ENCODE peak calls at places on chromosomes 4 and X, in four cellular contexts. K, T, E and M are unnamed samples.

GRCh38 chrX:153738056-153738605 is 13.5 kb downstream of the ABCD1 start:
- DNase-seq in E (no peak), K (no peak), T (no peak), M (no peak)

GRCh38 chrX:1485033-1485432 is 32.3 kb upstream of the ASMTL start:
- DNase-seq in E (no peak), T (no peak), K (no peak), M (no peak)

GRCh38 chrX:134746379-134746723 is 88.1 kb upstream of the PLAC1 start:
- DNase-seq in T (no peak), K (no peak), E (no peak), M (no peak)

GRCh38 chr4:67500373-67500772 is 44.9 kb downstream of the CENPC start:
- DNase-seq in T (no peak), K (no peak), E (no peak), M (no peak)

GRCh38 chr4:137707221-137707620 is 174.9 kb upstream of the PCDH18 start:
- DNase-seq in K (no peak), E (no peak), T (no peak), M (no peak)

GRCh38 chrX:10166731-10167149 is 10.0 kb downstream of the CLCN4 start:
- DNase-seq in E (no peak), T (no peak), K (peak), M (no peak)

GRCh38 chrX:24990585-24990984 is 25.2 kb downstream of the ARX start:
- DNase-seq in E (no peak), T (no peak), K (no peak), M (no peak)

GRCh38 chr4:43682551-43682950 is 766.1 kb downstream of the KCTD8 start:
- DNase-seq in E (no peak), K (no peak), T (no peak), M (no peak)

GRCh38 chr4:53233396-53233795 is 132.5 kb downstream of the SCFD2 start:
- DNase-seq in K (no peak), E (peak), T (no peak), M (no peak)

GRCh38 chrX:42106556-42106955 is 183.2 kb upstream of the CASK start:
- DNase-seq in K (no peak), T (no peak), E (peak), M (no peak)

GRCh38 chr4:24226667-24227066 is 336.8 kb upstream of the PPARGC1A start:
- DNase-seq in T (no peak), E (peak), K (no peak), M (no peak)

GRCh38 chr4:5027366-5027765 is 8.1 kb upstream of the CYTL1 start:
- DNase-seq in T (no peak), K (peak), E (peak), M (no peak)

GRCh38 chrX:11750051-11750450 is 8.0 kb upstream of the MSL3 start:
- DNase-seq in E (no peak), K (no peak), T (no peak), M (no peak)

GRCh38 chrX:38654302-38654701 is 93.0 kb downstream of the TSPAN7 start:
- DNase-seq in T (no peak), E (peak), K (peak), M (no peak)

GRCh38 chr4:113760852-113761681 is 471 bp downstream of the CAMK2D start:
- DNase-seq in E (peak), T (peak), K (peak), M (peak)

GRCh38 chrX:102599084-102599949 is at the start of gene ARMCX5:
- DNase-seq in E (peak), K (peak), T (peak), M (no peak)

GRCh38 chrX:334971-335757 is 16.6 kb upstream of the GTPBP6 start:
- DNase-seq in E (no peak), K (no peak), T (no peak), M (no peak)

GRCh38 chrX:114152130-114152529 is 431.8 kb upstream of the HTR2C start:
- DNase-seq in K (peak), E (no peak), T (no peak), M (no peak)

GRCh38 chr4:4866124-4866832 is 6.8 kb downstream of the MSX1 start:
- DNase-seq in K (no peak), T (no peak), E (no peak), M (no peak)

GRCh38 chrX:110277609-110278008 is 40.3 kb downstream of the AMMECR1 start:
- DNase-seq in K (no peak), E (no peak), T (no peak), M (no peak)

GRCh38 chr4:143381171-143382118 is 44.8 kb downstream of the GAB1 start:
- DNase-seq in E (peak), K (no peak), T (peak), M (peak)

GRCh38 chr4:47519239-47519883 is 34.3 kb downstream of the ATP10D start:
- DNase-seq in K (peak), T (no peak), E (no peak), M (no peak)

GRCh38 chr4:173415885-173416658 is 17.2 kb upstream of the SCRG1 start:
- DNase-seq in E (no peak), T (peak), K (peak), M (no peak)

GRCh38 chrX:40895246-40895645 is 159.9 kb upstream of the MED14 start:
- DNase-seq in E (no peak), K (no peak), T (no peak), M (no peak)

GRCh38 chrX:46967547-46967946 is 55.3 kb downstream of the JADE3 start:
- DNase-seq in K (no peak), E (no peak), T (no peak), M (no peak)

GRCh38 chr4:180150818-180151217 is 2092.4 kb upstream of the TENM3 start:
- DNase-seq in E (peak), T (no peak), K (peak), M (no peak)

GRCh38 chr4:44679060-44679459 is 840 bp downstream of the GUF1 start:
- DNase-seq in T (no peak), E (no peak), K (no peak), M (no peak)

DNA sequence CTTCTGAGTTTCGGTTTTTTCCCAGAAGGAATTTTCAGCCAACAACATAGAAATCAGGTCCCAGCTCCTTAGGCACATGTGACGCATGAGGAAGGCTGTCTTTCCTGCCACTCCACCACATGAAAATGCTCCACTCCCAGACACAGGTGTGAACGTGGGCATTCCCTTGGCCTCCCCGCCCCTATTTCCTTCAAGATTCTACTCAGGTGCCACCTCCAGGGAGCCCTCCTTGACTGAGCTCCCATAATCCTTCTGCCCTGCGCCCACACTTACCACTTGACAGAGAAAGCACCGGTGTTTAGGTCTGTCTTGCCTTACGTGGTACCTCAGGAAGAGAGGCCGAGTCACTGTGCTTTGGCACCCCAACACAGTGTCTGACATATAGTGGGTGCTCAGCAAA is 44.4 kb upstream of the CENPU start:
- DNase-seq in K (no peak), T (no peak), E (no peak), M (no peak)
- TF ChIP-seq POLR2A in K (no peak), T (no peak), E (no peak), M (no peak)

GRCh38 chrX:13552892-13553291 is 16.5 kb upstream of the EGFL6 start:
- DNase-seq in T (no peak), K (no peak), E (no peak), M (no peak)

GRCh38 chrX:13551610-13552009 is 17.8 kb upstream of the EGFL6 start:
- DNase-seq in E (no peak), K (no peak), T (no peak), M (no peak)

GRCh38 chrX:13545731-13546130 is 23.7 kb upstream of the EGFL6 start:
- DNase-seq in E (no peak), K (no peak), T (no peak), M (no peak)

GRCh38 chrX:13550346-13550745 is 19.1 kb upstream of the EGFL6 start:
- DNase-seq in T (no peak), K (no peak), E (no peak), M (no peak)
- TF ChIP-seq POLR2A in T (no peak), K (no peak), E (no peak), M (no peak)

DNA sequence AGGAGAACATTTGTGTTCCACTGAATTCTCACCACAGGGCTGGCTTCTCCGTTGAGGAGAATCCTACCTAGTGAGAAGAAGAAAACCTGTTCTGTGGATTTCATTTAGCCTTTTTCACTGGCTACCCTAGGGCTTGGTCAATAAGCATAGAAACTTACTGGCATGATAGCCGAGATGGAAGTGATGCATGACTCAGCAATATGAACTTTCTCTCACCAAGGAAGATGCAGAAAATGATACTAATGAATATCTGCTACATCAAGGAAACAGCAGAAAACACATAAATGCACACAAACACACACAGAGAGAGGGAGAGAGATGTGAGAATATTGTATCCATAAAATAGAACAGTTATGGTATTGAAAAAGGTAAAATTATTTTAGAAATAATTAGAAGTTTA is 216.3 kb downstream of the HHIP start:
- DNase-seq in T (no peak), K (no peak), E (no peak), M (no peak)
- TF ChIP-seq POLR2A in T (no peak), K (no peak), E (no peak), M (no peak)

GRCh38 chr4:7646384-7647061 is 211.8 kb upstream of the PSAPL1 start:
- DNase-seq in T (no peak), K (peak), E (peak), M (no peak)
- TF ChIP-seq POLR2A in T (no peak), K (no peak), E (no peak), M (no peak)